ENCODE peak calls at places on chromosome 9, in ten cellular contexts. D is COR-L47; Y is H4; U is activated naive CD8-positive, alpha-beta T cell treated with anti-CD3 and anti-CD28 coated beads for 36 hours; A is stimulated activated CD4-positive, alpha-beta T cell treated with anti-CD3 and anti-CD28 coated beads, Interleukin-2, amount 100 ng/mL, for 24 hours; Q is stimulated activated CD8-positive, alpha-beta memory T cell treated with anti-CD3 and anti-CD28 coated beads, Interleukin-2, amount 100 ng/mL, for 48 hours; Z is H1; H is NCI-H1436; S is stomach; V is Daoy. M is an unnamed sample.

GRCh38 chr9:1709347-1709746 is 305.8 kb upstream of the SMARCA2 start:
- DNase-seq in D (no peak), Y (no peak), U (no peak), A (no peak), Q (no peak), Z (no peak), H (no peak), S (no peak), V (peak), M (no peak)

GRCh38 chr9:36144322-36145206 is 8.0 kb downstream of the GLIPR2 start:
- DNase-seq in D (no peak), Y (no peak), U (no peak), A (no peak), Q (no peak), Z (no peak), H (no peak), S (no peak), V (no peak), M (no peak)

GRCh38 chr9:69981686-69982450 is 61.8 kb upstream of the MAMDC2 start:
- DNase-seq in D (peak), Y (no peak), U (no peak), A (no peak), Q (no peak), Z (no peak), H (peak), S (no peak), V (peak), M (peak)

GRCh38 chr9:37324691-37325490 is 97.6 kb upstream of the GRHPR start:
- DNase-seq in D (peak), Y (no peak), U (no peak), A (no peak), Q (no peak), Z (no peak), H (peak), S (no peak), V (no peak), M (no peak)

GRCh38 chr9:137482094-137482781 is 23.1 kb upstream of the NSMF start:
- DNase-seq in D (no peak), Y (peak), U (no peak), A (no peak), Q (no peak), Z (no peak), H (no peak), S (peak), V (peak), M (peak)

GRCh38 chr9:105216440-105217178 is 27.8 kb upstream of the SLC44A1 start:
- DNase-seq in D (peak), Y (peak), U (no peak), A (no peak), Q (no peak), Z (no peak), H (no peak), S (peak), V (no peak), M (no peak)

GRCh38 chr9:5633243-5633642 is 4.3 kb downstream of the RIC1 start:
- DNase-seq in D (no peak), Y (no peak), U (no peak), A (no peak), Q (no peak), Z (no peak), H (no peak), S (no peak), V (peak), M (peak)

GRCh38 chr9:75964431-75964830 is 74.0 kb downstream of the PCSK5 start:
- DNase-seq in D (no peak), Y (no peak), U (no peak), A (no peak), Q (no peak), Z (no peak), H (no peak), S (no peak), V (peak), M (peak)

GRCh38 chr9:110799396-110799795 is 130.8 kb downstream of the MUSK start:
- DNase-seq in D (no peak), Y (no peak), U (no peak), A (no peak), Q (no peak), Z (no peak), H (no peak), S (no peak), V (no peak), M (no peak)

GRCh38 chr9:110050925-110051355 is 157.0 kb downstream of the C9orf152 start:
- DNase-seq in D (no peak), Y (peak), U (no peak), A (no peak), Q (no peak), Z (no peak), H (no peak), S (no peak), V (peak), M (peak)

GRCh38 chr9:127129718-127130085 is 7.3 kb upstream of the ANGPTL2 start:
- DNase-seq in D (no peak), Y (no peak), U (no peak), A (no peak), Q (no peak), Z (no peak), H (no peak), S (no peak), V (no peak), M (no peak)

GRCh38 chr9:76433851-76434250 is 25.1 kb upstream of the GCNT1 start:
- DNase-seq in D (no peak), Y (no peak), U (no peak), A (no peak), Q (no peak), Z (no peak), H (no peak), S (no peak), V (peak), M (peak)

GRCh38 chr9:138017200-138017599 is 139.6 kb downstream of the CACNA1B start:
- DNase-seq in D (no peak), Y (no peak), U (no peak), A (no peak), Q (no peak), Z (no peak), H (no peak), S (no peak), V (no peak), M (no peak)

GRCh38 chr9:81032831-81033230 is 656.5 kb downstream of the TLE1 start:
- DNase-seq in D (no peak), Y (peak), U (no peak), A (no peak), Q (no peak), Z (no peak), H (no peak), S (no peak), V (peak), M (peak)

GRCh38 chr9:11549311-11549794 is 936.6 kb upstream of the PTPRD start:
- DNase-seq in D (no peak), Y (no peak), U (no peak), A (no peak), Q (no peak), Z (no peak), H (no peak), S (no peak), V (no peak), M (no peak)

GRCh38 chr9:132547436-132547835 is 35.0 kb upstream of the BARHL1 start:
- DNase-seq in D (no peak), Y (no peak), U (no peak), A (no peak), Q (no peak), Z (no peak), H (no peak), S (no peak), V (no peak), M (no peak)

GRCh38 chr9:107345327-107345726 is 62.2 kb downstream of the RAD23B start:
- DNase-seq in D (peak), Y (no peak), U (no peak), A (no peak), Q (no peak), Z (no peak), H (no peak), S (no peak), V (no peak), M (no peak)

GRCh38 chr9:124805186-124805585 is 28.3 kb downstream of the OLFML2A start:
- DNase-seq in D (no peak), Y (no peak), U (no peak), A (no peak), Q (no peak), Z (no peak), H (no peak), S (no peak), V (no peak), M (no peak)

M was measured in A172.